ENCODE peak calls at places on chromosomes 6 and 20, in seven cellular contexts. X, A, U, C, K, H and I are unnamed samples.

GRCh38 chr20:15139522-15139921 is 802.1 kb upstream of the FLRT3 start:
- DNase-seq in K (no peak), H (no peak), U (no peak), A (no peak), C (no peak), X (no peak), I (no peak)

GRCh38 chr6:170221052-170221752 is 69.7 kb downstream of the DLL1 start:
- DNase-seq in U (peak; percentile 40), H (no peak), A (no peak), C (no peak), X (no peak), K (peak; percentile 45), I (no peak)

GRCh38 chr6:139406577-139407343 is 32.3 kb upstream of the CITED2 start:
- DNase-seq in A (no peak), X (no peak), U (no peak), C (no peak), H (peak; percentile 10), K (no peak), I (no peak)

GRCh38 chr6:137043710-137044365 is 927 bp downstream of the IL20RA start:
- DNase-seq in U (no peak), X (peak; percentile 43), H (peak; percentile 39), K (no peak), C (peak; percentile 46), A (no peak), I (peak; percentile 4)

GRCh38 chr20:32612831-32613595 is 27.9 kb upstream of the NOL4L start:
- DNase-seq in A (no peak), X (no peak), K (no peak), U (no peak), C (no peak), H (no peak), I (no peak)

GRCh38 chr20:18090044-18090443 is 32.3 kb upstream of the OVOL2 start:
- DNase-seq in H (no peak), U (no peak), K (no peak), C (no peak), A (no peak), X (no peak), I (no peak)

GRCh38 chr6:112651239-112651638 is 304.1 kb downstream of the RFPL4B start:
- DNase-seq in C (no peak), A (no peak), K (no peak), U (no peak), X (no peak), H (no peak), I (no peak)

GRCh38 chr20:7608246-7608645 is 332.0 kb downstream of the HAO1 start:
- DNase-seq in H (no peak), C (no peak), K (no peak), A (peak; percentile 2), X (no peak), U (no peak), I (no peak)

GRCh38 chr6:25713802-25714201 is 40.7 kb upstream of the SLC17A4 start:
- DNase-seq in C (no peak), K (no peak), X (no peak), A (no peak), H (peak; percentile 2), U (no peak), I (peak; percentile 21)

GRCh38 chr20:44866703-44867335 is 18.7 kb upstream of the YWHAB start:
- DNase-seq in X (no peak), K (no peak), H (peak; percentile 10), U (no peak), C (no peak), A (no peak), I (no peak)

GRCh38 chr20:14521436-14521835 is 184.0 kb upstream of the FLRT3 start:
- DNase-seq in U (no peak), C (no peak), X (no peak), K (no peak), H (peak; percentile 29), A (no peak), I (no peak)

GRCh38 chr20:6767536-6768227 is at the start of gene BMP2:
- DNase-seq in A (peak; percentile 42), X (peak; percentile 56), K (peak; percentile 90), C (no peak), H (peak; percentile 31), U (peak; percentile 77), I (peak; percentile 58)